ENCODE peak calls at places on chromosome 10, in nine cellular contexts. A is NB4, I is A549, W is body of pancreas, E is heart left ventricle, D is sigmoid colon, Q is lower leg skin, G is spleen, R is HCT116. V is an unnamed sample.

GRCh38 chr10:30422981-30423654 is 10.9 kb upstream of the MAP3K8 start:
- DNase-seq in W (peak; percentile 52), A (peak; percentile 80), Q (peak; percentile 89), D (peak; percentile 78), I (peak; percentile 96), R (no peak), G (peak; percentile 77), E (no peak), V (no peak)

GRCh38 chr10:122480146-122480833 is 18.9 kb downstream of the HTRA1 start:
- DNase-seq in D (no peak), A (no peak), E (no peak), I (no peak), G (peak; percentile 54), R (no peak), Q (peak; percentile 79), W (no peak), V (no peak)

GRCh38 chr10:30058570-30059132 is 735 bp downstream of the JCAD start:
- DNase-seq in E (peak; percentile 73), I (no peak), A (no peak), D (no peak), G (peak; percentile 77), Q (no peak), R (no peak), W (no peak), V (no peak)

GRCh38 chr10:132055616-132056015 is 10.1 kb upstream of the JAKMIP3 start:
- DNase-seq in A (no peak), I (no peak), G (peak; percentile 37), D (no peak), Q (no peak), R (no peak), W (no peak), E (peak; percentile 10), V (no peak)

GRCh38 chr10:123390874-123391273 is 236.7 kb downstream of the BUB3 start:
- DNase-seq in I (no peak), E (no peak), D (no peak), R (no peak), Q (no peak), W (no peak), A (no peak), G (no peak), V (no peak)

GRCh38 chr10:3241128-3242057 is 68.8 kb upstream of the PITRM1 start:
- DNase-seq in A (no peak), G (no peak), D (no peak), R (no peak), I (no peak), E (no peak), W (no peak), Q (peak; percentile 81), V (no peak)

GRCh38 chr10:125002423-125003145 is 60.7 kb downstream of the ZRANB1 start:
- DNase-seq in A (no peak), E (peak; percentile 53), W (peak; percentile 2), Q (peak; percentile 80), G (peak; percentile 69), I (no peak), D (peak; percentile 61), R (no peak), V (no peak)

GRCh38 chr10:132350391-132350790 is 18.4 kb downstream of the LRRC27 start:
- DNase-seq in W (no peak), E (no peak), G (peak; percentile 61), D (peak; percentile 52), R (no peak), Q (no peak), I (no peak), A (no peak), V (no peak)

GRCh38 chr10:11328264-11329054 is 283.0 kb downstream of the USP6NL start:
- DNase-seq in I (no peak), A (peak; percentile 68), E (no peak), D (no peak), G (no peak), R (no peak), W (no peak), Q (no peak), V (no peak)

GRCh38 chr10:126171555-126171954 is 216.7 kb downstream of the ADAM12 start:
- DNase-seq in W (no peak), E (no peak), D (no peak), R (no peak), Q (no peak), G (no peak), A (no peak), I (no peak), V (no peak)

GRCh38 chr10:3255086-3255485 is 82.5 kb upstream of the PITRM1 start:
- DNase-seq in G (no peak), R (no peak), A (no peak), D (peak; percentile 27), E (no peak), I (no peak), W (no peak), Q (peak; percentile 78), V (no peak)

GRCh38 chr10:78770167-78771090 is 298.3 kb upstream of the ZMIZ1 start:
- DNase-seq in A (no peak), G (peak; percentile 54), R (no peak), I (no peak), D (no peak), W (no peak), E (peak; percentile 28), Q (no peak), V (no peak)

GRCh38 chr10:43322321-43322720 is 49.1 kb upstream of the FXYD4 start:
- DNase-seq in E (no peak), D (no peak), R (no peak), G (peak; percentile 56), I (peak; percentile 54), A (no peak), W (peak; percentile 54), Q (no peak), V (no peak)

DNA sequence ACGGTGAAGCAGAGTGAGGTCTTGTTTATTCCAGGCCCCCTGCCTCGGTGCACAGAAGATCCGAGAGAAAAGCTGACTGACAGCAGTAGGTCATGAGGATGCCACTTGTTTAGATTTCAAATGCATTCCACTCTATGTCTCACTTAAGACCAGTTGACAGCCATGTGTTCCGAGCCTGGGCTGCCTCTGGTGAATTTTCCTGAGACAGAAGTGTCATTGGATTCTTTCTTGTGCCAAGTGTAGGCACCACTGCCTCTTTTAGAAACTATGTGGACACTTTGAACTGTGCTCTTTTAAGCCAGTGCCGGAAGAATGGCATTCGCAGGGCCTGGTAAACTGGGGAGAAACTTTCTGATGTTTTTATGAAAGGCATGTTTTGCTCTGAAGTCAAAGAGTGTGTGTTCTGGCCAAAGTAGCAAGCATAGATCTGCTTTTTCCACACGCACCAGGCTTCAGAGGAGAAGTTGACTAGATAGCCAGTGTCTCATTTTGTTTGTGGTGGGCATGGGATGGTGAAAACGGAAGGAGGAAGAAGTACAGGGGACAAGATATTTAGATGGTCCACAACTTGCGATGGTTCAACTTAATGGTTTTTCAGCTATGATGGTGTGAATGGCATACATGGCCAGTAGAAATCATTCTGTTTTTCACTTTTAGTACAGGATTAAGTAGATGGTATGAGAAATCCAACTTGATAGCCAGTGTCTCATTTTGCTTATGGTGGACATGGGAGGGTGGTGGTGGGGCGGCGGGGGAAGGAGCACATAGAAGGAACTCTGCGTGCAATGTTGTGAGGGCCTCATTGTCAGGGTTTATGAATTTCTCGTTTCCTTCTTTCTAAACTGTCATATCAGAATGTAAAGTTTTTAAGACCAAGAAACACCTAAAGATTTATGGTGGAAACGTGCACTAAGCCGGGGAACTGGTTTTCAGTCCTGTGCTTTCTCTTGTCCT is 41.5 kb downstream of the CYP17A1 start:
- DNase-seq in I (no peak), R (no peak), G (no peak), A (peak; percentile 54), W (no peak), E (no peak), Q (no peak), D (no peak), V (no peak)
- TF ChIP-seq POLR2A in I (no peak), R (no peak), G (no peak), A (no peak), W (no peak), E (no peak), Q (no peak), D (no peak), V (no peak)

DNA sequence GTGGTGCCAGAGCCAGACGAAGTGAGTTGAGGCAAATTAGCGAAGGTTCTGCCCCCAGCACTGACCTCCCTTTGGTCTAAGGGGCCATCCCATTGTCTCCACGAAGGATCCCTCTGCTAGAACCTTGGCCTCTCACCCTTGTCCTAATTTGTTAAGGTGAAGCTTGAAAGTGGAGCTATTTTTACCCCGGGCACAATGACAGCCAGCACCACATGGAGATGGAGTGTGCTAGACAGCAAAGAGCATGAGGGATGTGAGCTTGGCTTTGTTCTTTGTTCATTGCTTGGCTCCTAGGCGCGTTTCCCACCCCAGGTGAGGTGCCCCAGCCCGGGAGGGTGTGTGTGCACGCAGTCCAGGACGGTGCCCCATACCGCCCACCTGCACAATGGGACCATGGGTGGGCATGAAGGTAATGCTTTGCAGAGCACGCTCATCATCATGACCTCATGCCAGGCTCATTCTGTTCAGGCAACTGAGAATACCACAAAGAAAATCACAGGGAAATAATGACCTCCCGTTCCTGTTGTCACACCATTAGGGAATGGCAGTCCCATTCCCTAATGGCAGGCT is 361.0 kb upstream of the FZD8 start:
- DNase-seq in D (no peak), A (no peak), E (no peak), R (no peak), I (no peak), Q (no peak), W (no peak), G (no peak), V (no peak)
- TF ChIP-seq POLR2A in D (no peak), A (no peak), E (no peak), R (no peak), I (no peak), Q (no peak), W (no peak), G (no peak), V (no peak)

GRCh38 chr10:110330675-110331074 is 26.0 kb upstream of the SMNDC1 start:
- DNase-seq in D (no peak), I (no peak), G (no peak), E (no peak), R (no peak), W (no peak), A (no peak), Q (no peak), V (no peak)
- TF ChIP-seq POLR2A in D (no peak), I (no peak), G (no peak), E (no peak), R (no peak), W (no peak), A (no peak), Q (no peak), V (no peak)

DNA sequence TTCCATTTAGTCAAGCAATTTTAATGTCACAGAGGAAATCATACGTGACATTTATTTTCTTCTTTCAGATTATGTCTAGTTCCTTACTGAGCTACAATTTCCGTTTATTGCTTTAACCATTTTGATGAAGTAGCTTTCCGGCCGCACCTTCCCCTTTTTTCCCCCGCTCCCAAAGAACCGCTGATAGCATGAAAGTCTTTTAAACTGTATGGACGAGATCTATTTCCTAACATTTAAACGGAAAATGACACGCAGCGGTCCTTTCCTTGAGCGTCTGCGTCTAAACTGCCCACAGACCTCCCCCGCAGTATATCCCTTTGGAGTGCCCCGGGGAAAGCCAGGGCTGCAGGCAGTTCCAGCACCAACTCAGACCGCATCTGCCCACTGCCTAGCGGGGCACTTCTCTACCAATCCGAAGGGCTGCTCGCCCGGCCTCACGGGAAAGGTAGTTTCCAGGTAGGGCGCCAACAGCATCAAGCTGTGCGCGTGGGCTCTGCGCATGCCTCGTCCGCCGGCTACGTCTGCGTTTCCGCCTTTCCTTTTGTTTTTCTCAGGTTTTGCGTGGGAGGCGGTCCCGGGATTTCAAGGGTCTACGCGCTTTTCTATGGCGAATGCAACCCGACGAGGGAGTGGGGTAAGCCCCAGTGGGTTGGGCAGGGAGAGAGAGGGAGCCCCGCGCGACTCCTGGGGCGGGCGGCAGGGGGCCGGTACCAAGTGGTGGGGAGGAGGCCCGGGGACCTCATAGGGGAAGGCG is at the start of gene ZNF33A:
- DNase-seq in R (peak; percentile 91), G (peak; percentile 98), Q (peak; percentile 97), I (peak; percentile 96), W (peak; percentile 96), D (peak; percentile 96), A (peak; percentile 92), E (peak; percentile 92), V (peak; percentile 86)
- TF ChIP-seq POLR2A in R (peak; percentile 86), G (peak; percentile 74), Q (no peak), I (peak; percentile 74), W (no peak), D (peak; percentile 35), A (peak; percentile 61), E (peak; percentile 67), V (peak; percentile 72)

V was measured in erythroblast.